ENCODE peak calls at places on chromosomes 2 and 18, in eight cellular contexts. F is stimulated activated CD8-positive, alpha-beta memory T cell treated with anti-CD3 and anti-CD28 coated beads, Interleukin-12 subunit alpha, Interleukin-12 subunit beta, amount 100 ng/mL, for 4 hours; Y is thoracic aorta; M is H9; I is HT1080; C is HEK293T; A is endodermal cell; Q is WTC11. P is an unnamed sample.

GRCh38 chr2:98876741-98877140 is 59.3 kb downstream of the CRACDL start:
- DNase-seq in F (no peak), Y (no peak), I (no peak), C (peak; percentile 2), A (no peak), Q (no peak), M (no peak), P (no peak)

GRCh38 chr18:44536619-44537018 is 144.1 kb upstream of the SETBP1 start:
- DNase-seq in C (no peak), F (no peak), Y (no peak), I (no peak), Q (no peak), M (no peak), A (no peak), P (no peak)

GRCh38 chr18:63223837-63224236 is 95.7 kb downstream of the BCL2 start:
- DNase-seq in F (no peak), M (no peak), A (no peak), Y (no peak), C (no peak), Q (no peak), I (no peak), P (no peak)

GRCh38 chr2:18404141-18404540 is 156.3 kb downstream of the RDH14 start:
- DNase-seq in I (no peak), C (no peak), F (no peak), Y (no peak), M (no peak), Q (no peak), A (no peak), P (no peak)

GRCh38 chr18:58337285-58337684 is 291.6 kb downstream of the ALPK2 start:
- DNase-seq in I (no peak), A (no peak), C (no peak), Q (no peak), F (no peak), M (no peak), Y (no peak), P (no peak)

GRCh38 chr2:170477630-170478029 is 237.5 kb upstream of the SP5 start:
- DNase-seq in M (no peak), C (no peak), Q (no peak), F (no peak), Y (no peak), A (no peak), I (no peak), P (no peak)

GRCh38 chr2:237096201-237096600 is 10.5 kb downstream of the COPS8 start:
- DNase-seq in I (no peak), C (no peak), F (no peak), Y (no peak), A (no peak), Q (no peak), M (no peak), P (no peak)

GRCh38 chr2:72140621-72140960 is 7.1 kb downstream of the CYP26B1 start:
- DNase-seq in Q (no peak), F (no peak), Y (no peak), C (no peak), A (no peak), I (no peak), M (no peak), P (no peak)

GRCh38 chr2:219010873-219011272 is 17.7 kb upstream of the CRYBA2 start:
- DNase-seq in Y (no peak), C (no peak), Q (no peak), F (no peak), M (no peak), I (no peak), A (no peak), P (no peak)